ENCODE peak calls at places on chromosomes 3 and 15, in four cellular contexts. S is GM13977, G is sigmoid colon, K is RPMI8226. Z is an unnamed sample.

GRCh38 chr3:173617490-173617889 is 219.9 kb downstream of the NLGN1 start:
- DNase-seq in S (no peak), G (peak), K (no peak), Z (no peak)

GRCh38 chr3:100810671-100811070 is 101.4 kb downstream of the TFG start:
- DNase-seq in S (no peak), G (no peak), K (no peak), Z (no peak)

GRCh38 chr3:195080125-195080524 is 190.8 kb downstream of the XXYLT1 start:
- DNase-seq in S (peak), G (no peak), K (peak), Z (peak)

GRCh38 chr15:42203891-42204290 is 4.2 kb downstream of the VPS39 start:
- DNase-seq in S (no peak), G (no peak), K (no peak), Z (peak)

GRCh38 chr15:101404245-101404644 is 85.3 kb downstream of the PCSK6 start:
- DNase-seq in S (no peak), G (no peak), K (no peak), Z (no peak)

GRCh38 chr3:1823867-1824266 is 274.8 kb upstream of the CNTN4 start:
- DNase-seq in S (no peak), G (no peak), K (no peak), Z (no peak)

GRCh38 chr3:172137287-172138030 is 98.1 kb downstream of the FNDC3B start:
- DNase-seq in S (no peak), G (no peak), K (no peak), Z (no peak)

GRCh38 chr3:12629560-12629959 is 34.4 kb downstream of the RAF1 start:
- DNase-seq in S (no peak), G (no peak), K (no peak), Z (no peak)

GRCh38 chr15:99019558-99020540 is 12.3 kb upstream of the PGPEP1L start:
- DNase-seq in S (no peak), G (no peak), K (no peak), Z (peak)

GRCh38 chr15:99717129-99718024 is 15.9 kb downstream of the LYSMD4 start:
- DNase-seq in S (peak), G (no peak), K (no peak), Z (no peak)

GRCh38 chr3:130761730-130762311 is 15.2 kb upstream of the PIK3R4 start:
- DNase-seq in S (no peak), G (no peak), K (no peak), Z (peak)

GRCh38 chr3:99957086-99957821 is 139.6 kb downstream of the CMSS1 start:
- DNase-seq in S (no peak), G (no peak), K (no peak), Z (no peak)

GRCh38 chr3:52225452-52226228 is at the start of gene TLR9:
- DNase-seq in S (peak), G (no peak), K (peak), Z (peak)

GRCh38 chr3:152222327-152222726 is 46.4 kb upstream of the MBNL1 start:
- DNase-seq in S (no peak), G (no peak), K (no peak), Z (no peak)

GRCh38 chr15:57165992-57166391 is 210.3 kb upstream of the CGNL1 start:
- DNase-seq in S (no peak), G (no peak), K (no peak), Z (peak)

GRCh38 chr3:62686486-62686885 is 188.7 kb downstream of the CADPS start:
- DNase-seq in S (no peak), G (no peak), K (no peak), Z (no peak)

GRCh38 chr3:179666436-179667035 is 13.7 kb downstream of the USP13 start:
- DNase-seq in S (no peak), G (no peak), K (no peak), Z (no peak)

GRCh38 chr3:171443211-171443957 is 16.8 kb downstream of the TNIK start:
- DNase-seq in S (no peak), G (no peak), K (no peak), Z (no peak)

GRCh38 chr15:63986751-63987341 is 59.4 kb downstream of the DAPK2 start:
- DNase-seq in S (peak), G (no peak), K (peak), Z (peak)

GRCh38 chr3:185924375-185924774 is 13.4 kb downstream of the TRA2B start:
- DNase-seq in S (no peak), G (no peak), K (no peak), Z (no peak)

GRCh38 chr3:161559177-161559998 is 62.8 kb downstream of the OTOL1 start:
- DNase-seq in S (peak), G (no peak), K (peak), Z (peak)

GRCh38 chr3:83218383-83219200 is 1457.1 kb upstream of the GBE1 start:
- DNase-seq in S (no peak), G (peak), K (no peak), Z (no peak)

GRCh38 chr3:51622868-51623267 is 48.2 kb upstream of the TEX264 start:
- DNase-seq in S (no peak), G (no peak), K (peak), Z (no peak)

GRCh38 chr3:114401346-114401745 is 107.5 kb downstream of the TIGIT start:
- DNase-seq in S (no peak), G (no peak), K (no peak), Z (no peak)

GRCh38 chr3:57961828-57962447 is 46.3 kb upstream of the FLNB start:
- DNase-seq in S (peak), G (no peak), K (peak), Z (peak)

GRCh38 chr3:157423337-157423736 is 13.3 kb upstream of the PTX3 start:
- DNase-seq in S (no peak), G (no peak), K (no peak), Z (no peak)

GRCh38 chr3:71984843-71985594 is 200.1 kb upstream of the PROK2 start:
- DNase-seq in S (peak), G (no peak), K (no peak), Z (no peak)

GRCh38 chr3:112579697-112580096 is 17.9 kb downstream of the SLC35A5 start:
- DNase-seq in S (no peak), G (no peak), K (no peak), Z (no peak)

GRCh38 chr15:25946241-25946786 is 83.2 kb upstream of the ATP10A start:
- DNase-seq in S (no peak), G (no peak), K (no peak), Z (no peak)

GRCh38 chr3:5275529-5275928 is 88.0 kb downstream of the EDEM1 start:
- DNase-seq in S (no peak), G (no peak), K (no peak), Z (no peak)

GRCh38 chr3:125002414-125002811 is 53.4 kb downstream of the HEG1 start:
- DNase-seq in S (no peak), G (no peak), K (no peak), Z (no peak)

GRCh38 chr15:89363770-89364169 is 29.1 kb upstream of the POLG start:
- DNase-seq in S (no peak), G (no peak), K (no peak), Z (no peak)